ENCODE peak calls at places on chromosomes 16 and 17, in nine cellular contexts. One of them, this sample, is unnamed.
A peak's percentile ranks its signal among the peaks of the same experiment; 100 is the strongest.

GRCh38 chr17:33290156-33290697 is 2.9 kb downstream of the ASIC2 start:
- DNase-seq in hepatocyte: no peak
- DNase-seq in suprapubic skin: no peak
- DNase-seq in prostate gland: no peak
- DNase-seq in CD8-positive, alpha-beta memory T cell: no peak
- DNase-seq in GM23248: no peak
- DNase-seq in A549: no peak
- DNase-seq in ovary: no peak
- DNase-seq in BE2C: no peak
- DNase-seq in this sample: no peak

GRCh38 chr17:73759324-73760185 is 115.3 kb upstream of the SDK2 start:
- DNase-seq in hepatocyte: no peak
- DNase-seq in suprapubic skin: no peak
- DNase-seq in prostate gland: no peak
- DNase-seq in CD8-positive, alpha-beta memory T cell: no peak
- DNase-seq in GM23248: no peak
- DNase-seq in A549: no peak
- DNase-seq in ovary: no peak
- DNase-seq in BE2C: peak; percentile 56
- DNase-seq in this sample: no peak

GRCh38 chr16:19884021-19884485 is 595 bp downstream of the GPRC5B start:
- DNase-seq in hepatocyte: peak; percentile 55
- DNase-seq in suprapubic skin: no peak
- DNase-seq in prostate gland: no peak
- DNase-seq in CD8-positive, alpha-beta memory T cell: no peak
- DNase-seq in GM23248: peak; percentile 20
- DNase-seq in A549: no peak
- DNase-seq in ovary: peak; percentile 47
- DNase-seq in BE2C: peak; percentile 16
- DNase-seq in this sample: peak; percentile 49

GRCh38 chr17:27415090-27415795 is 41.0 kb upstream of the KSR1 start:
- DNase-seq in hepatocyte: no peak
- DNase-seq in suprapubic skin: peak; percentile 40
- DNase-seq in prostate gland: peak; percentile 36
- DNase-seq in CD8-positive, alpha-beta memory T cell: no peak
- DNase-seq in GM23248: no peak
- DNase-seq in A549: no peak
- DNase-seq in ovary: no peak
- DNase-seq in BE2C: no peak
- DNase-seq in this sample: no peak

GRCh38 chr17:80005360-80006338 is 30.0 kb downstream of the TBC1D16 start:
- DNase-seq in hepatocyte: peak; percentile 80
- DNase-seq in suprapubic skin: no peak
- DNase-seq in prostate gland: no peak
- DNase-seq in CD8-positive, alpha-beta memory T cell: peak; percentile 66
- DNase-seq in GM23248: peak; percentile 51
- DNase-seq in A549: peak; percentile 97
- DNase-seq in ovary: no peak
- DNase-seq in BE2C: peak; percentile 63
- DNase-seq in this sample: peak; percentile 57

GRCh38 chr17:46783031-46783593 is 35.4 kb downstream of the WNT3 start:
- DNase-seq in hepatocyte: peak; percentile 80
- DNase-seq in suprapubic skin: no peak
- DNase-seq in prostate gland: no peak
- DNase-seq in CD8-positive, alpha-beta memory T cell: no peak
- DNase-seq in GM23248: no peak
- DNase-seq in A549: no peak
- DNase-seq in ovary: no peak
- DNase-seq in BE2C: no peak
- DNase-seq in this sample: peak; percentile 35

GRCh38 chr17:15124746-15125145 is 140.4 kb downstream of the PMP22 start:
- DNase-seq in hepatocyte: no peak
- DNase-seq in suprapubic skin: no peak
- DNase-seq in prostate gland: no peak
- DNase-seq in CD8-positive, alpha-beta memory T cell: no peak
- DNase-seq in GM23248: peak; percentile 16
- DNase-seq in A549: no peak
- DNase-seq in ovary: no peak
- DNase-seq in BE2C: no peak
- DNase-seq in this sample: no peak

GRCh38 chr16:75415169-75415908 is 18.0 kb downstream of the CFDP1 start:
- DNase-seq in hepatocyte: no peak
- DNase-seq in suprapubic skin: no peak
- DNase-seq in prostate gland: no peak
- DNase-seq in CD8-positive, alpha-beta memory T cell: no peak
- DNase-seq in GM23248: peak; percentile 59
- DNase-seq in A549: no peak
- DNase-seq in ovary: no peak
- DNase-seq in BE2C: no peak
- DNase-seq in this sample: no peak

GRCh38 chr17:3576970-3577369 is 19.4 kb upstream of the TRPV3 start:
- DNase-seq in hepatocyte: no peak
- DNase-seq in suprapubic skin: no peak
- DNase-seq in prostate gland: no peak
- DNase-seq in CD8-positive, alpha-beta memory T cell: no peak
- DNase-seq in GM23248: no peak
- DNase-seq in A549: no peak
- DNase-seq in ovary: no peak
- DNase-seq in BE2C: no peak
- DNase-seq in this sample: no peak

DNA sequence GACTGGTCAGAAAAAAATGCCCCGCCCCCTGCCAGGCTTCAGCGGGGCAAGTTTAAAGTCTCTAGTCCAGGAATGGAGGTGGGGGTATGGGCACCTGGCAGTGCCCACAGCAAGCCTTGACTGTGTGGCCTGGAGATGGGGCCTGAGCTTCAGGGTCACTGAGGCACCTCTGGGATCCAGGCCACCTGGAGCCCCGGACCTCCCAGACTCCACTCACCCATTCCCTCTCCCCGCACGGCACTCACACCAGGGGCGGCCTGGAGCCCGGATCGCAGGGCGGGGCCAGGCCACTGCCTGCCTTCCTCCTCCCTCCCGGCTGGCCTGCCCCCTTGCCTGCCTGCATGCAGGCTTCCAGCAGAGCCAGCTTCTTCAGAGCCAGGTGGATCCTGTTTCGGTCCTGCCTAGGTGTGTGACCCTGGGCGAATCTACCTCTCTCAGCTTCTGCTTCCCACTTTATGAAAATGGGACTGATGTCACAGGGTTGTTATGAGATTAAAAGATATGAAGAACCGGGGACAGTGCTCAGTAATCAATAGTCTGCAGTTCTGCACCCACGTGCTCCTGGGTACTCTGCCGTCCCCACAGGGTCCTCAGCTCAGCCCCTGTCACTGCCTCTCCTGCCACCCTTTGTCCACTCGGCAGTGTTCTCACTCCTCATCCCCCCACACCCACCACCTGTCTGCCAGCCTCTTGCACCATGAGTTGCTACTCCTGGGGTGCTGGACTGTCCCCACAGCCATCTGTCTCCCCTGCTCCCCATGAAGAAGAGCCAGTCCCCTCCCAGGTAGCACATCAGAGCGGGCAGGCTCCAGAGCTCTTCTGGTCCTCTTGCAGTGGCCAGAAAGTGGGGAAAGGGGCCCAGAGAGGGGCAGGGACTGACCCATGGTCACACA is 1.2 kb upstream of the TCAP start:
- DNase-seq in hepatocyte: peak; percentile 70
- DNase-seq in suprapubic skin: no peak
- DNase-seq in prostate gland: no peak
- DNase-seq in CD8-positive, alpha-beta memory T cell: no peak
- DNase-seq in GM23248: peak; percentile 48
- DNase-seq in A549: peak; percentile 88
- DNase-seq in ovary: no peak
- DNase-seq in BE2C: peak; percentile 37
- DNase-seq in this sample: no peak
- H3K4me3 ChIP-seq in hepatocyte: no peak overlapping the region
- H3K4me3 ChIP-seq in suprapubic skin: no peak overlapping the region
- H3K4me3 ChIP-seq in prostate gland: no peak overlapping the region
- H3K4me3 ChIP-seq in CD8-positive, alpha-beta memory T cell: no peak overlapping the region
- H3K4me3 ChIP-seq in GM23248: no peak overlapping the region
- H3K4me3 ChIP-seq in A549: peak overlapping the region; percentile 5
- H3K4me3 ChIP-seq in ovary: no peak overlapping the region
- H3K4me3 ChIP-seq in BE2C: no peak overlapping the region
- H3K4me3 ChIP-seq in this sample: no peak overlapping the region

GRCh38 chr17:83064732-83065659 is 14.4 kb upstream of the METRNL start:
- DNase-seq in hepatocyte: no peak
- DNase-seq in suprapubic skin: peak; percentile 84
- DNase-seq in prostate gland: peak; percentile 49
- DNase-seq in CD8-positive, alpha-beta memory T cell: no peak
- DNase-seq in GM23248: no peak
- DNase-seq in A549: no peak
- DNase-seq in ovary: peak; percentile 13
- DNase-seq in BE2C: peak; percentile 5
- DNase-seq in this sample: peak; percentile 80
- H3K4me1 ChIP-seq in hepatocyte: no peaks in the 10 kb centered on the region
- H3K4me1 ChIP-seq in suprapubic skin: peaks cover 23% of the 10 kb centered on the region
- H3K4me1 ChIP-seq in prostate gland: no peaks in the 10 kb centered on the region
- H3K4me1 ChIP-seq in CD8-positive, alpha-beta memory T cell: peaks cover 11% of the 10 kb centered on the region
- H3K4me1 ChIP-seq in GM23248: no peaks in the 10 kb centered on the region
- H3K4me1 ChIP-seq in A549: no peaks in the 10 kb centered on the region
- H3K4me1 ChIP-seq in ovary: peaks cover 3% of the 10 kb centered on the region
- H3K4me1 ChIP-seq in BE2C: no peaks in the 10 kb centered on the region
- H3K4me1 ChIP-seq in this sample: peaks cover 13% of the 10 kb centered on the region

DNA sequence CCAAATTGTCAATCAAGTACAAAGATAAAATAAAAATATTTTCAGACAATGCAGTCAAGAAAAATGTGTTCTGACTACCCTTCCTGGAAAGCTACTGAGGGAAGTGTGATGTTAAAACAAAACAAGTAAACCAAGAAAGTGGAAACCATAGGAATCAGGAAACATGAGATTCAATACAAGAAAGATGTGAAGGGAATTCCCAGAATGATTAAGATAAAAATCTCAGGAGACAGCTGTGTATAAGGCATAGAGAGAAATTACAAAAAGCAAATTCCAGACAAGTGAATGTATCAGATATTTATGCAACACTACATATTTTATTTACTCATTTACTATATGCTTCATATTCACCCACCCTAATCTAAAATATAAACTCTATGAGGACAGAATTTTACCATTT is 32.2 kb downstream of the TRIM37 start:
- DNase-seq in hepatocyte: no peak
- DNase-seq in suprapubic skin: no peak
- DNase-seq in prostate gland: no peak
- DNase-seq in CD8-positive, alpha-beta memory T cell: no peak
- DNase-seq in GM23248: peak; percentile 57
- DNase-seq in A549: no peak
- DNase-seq in ovary: no peak
- DNase-seq in BE2C: no peak
- DNase-seq in this sample: no peak
- H3K4me3 ChIP-seq in hepatocyte: no peak overlapping the region
- H3K4me3 ChIP-seq in suprapubic skin: no peak overlapping the region
- H3K4me3 ChIP-seq in prostate gland: no peak overlapping the region
- H3K4me3 ChIP-seq in CD8-positive, alpha-beta memory T cell: no peak overlapping the region
- H3K4me3 ChIP-seq in GM23248: no peak overlapping the region
- H3K4me3 ChIP-seq in A549: no peak overlapping the region
- H3K4me3 ChIP-seq in ovary: no peak overlapping the region
- H3K4me3 ChIP-seq in BE2C: no peak overlapping the region
- H3K4me3 ChIP-seq in this sample: no peak overlapping the region

DNA sequence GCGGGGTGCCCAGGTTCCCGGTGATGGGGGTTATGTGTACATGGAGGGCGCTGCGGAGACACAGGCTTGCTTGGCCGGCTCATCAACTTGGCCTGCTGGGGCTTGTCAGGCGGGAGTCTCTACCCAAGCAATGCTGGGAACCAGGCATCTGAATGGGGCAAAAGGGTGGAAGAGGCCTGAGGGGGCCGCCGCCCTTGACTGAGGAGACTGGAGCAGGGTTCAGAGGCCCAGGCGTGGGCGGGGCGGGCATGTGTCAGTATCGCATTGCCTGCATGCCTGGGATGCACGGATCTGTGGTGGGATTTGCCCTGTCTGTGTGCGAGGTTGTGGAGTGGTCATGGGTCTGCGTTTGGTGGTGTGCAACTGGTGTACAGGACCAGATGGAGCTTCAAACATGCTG is 21.1 kb downstream of the ARHGAP23 start:
- DNase-seq in hepatocyte: peak; percentile 76
- DNase-seq in suprapubic skin: no peak
- DNase-seq in prostate gland: peak; percentile 64
- DNase-seq in CD8-positive, alpha-beta memory T cell: no peak
- DNase-seq in GM23248: peak; percentile 27
- DNase-seq in A549: no peak
- DNase-seq in ovary: no peak
- DNase-seq in BE2C: no peak
- DNase-seq in this sample: no peak
- H3K4me1 ChIP-seq in hepatocyte: peaks cover 58% of the 10 kb centered on the region
- H3K4me1 ChIP-seq in suprapubic skin: peaks cover 62% of the 10 kb centered on the region
- H3K4me1 ChIP-seq in prostate gland: no peaks in the 10 kb centered on the region
- H3K4me1 ChIP-seq in CD8-positive, alpha-beta memory T cell: no peaks in the 10 kb centered on the region
- H3K4me1 ChIP-seq in GM23248: peaks cover 58% of the 10 kb centered on the region
- H3K4me1 ChIP-seq in A549: peaks cover 66% of the 10 kb centered on the region
- H3K4me1 ChIP-seq in ovary: peaks cover 13% of the 10 kb centered on the region
- H3K4me1 ChIP-seq in BE2C: peaks cover 7% of the 10 kb centered on the region
- H3K4me1 ChIP-seq in this sample: no peaks in the 10 kb centered on the region

DNA sequence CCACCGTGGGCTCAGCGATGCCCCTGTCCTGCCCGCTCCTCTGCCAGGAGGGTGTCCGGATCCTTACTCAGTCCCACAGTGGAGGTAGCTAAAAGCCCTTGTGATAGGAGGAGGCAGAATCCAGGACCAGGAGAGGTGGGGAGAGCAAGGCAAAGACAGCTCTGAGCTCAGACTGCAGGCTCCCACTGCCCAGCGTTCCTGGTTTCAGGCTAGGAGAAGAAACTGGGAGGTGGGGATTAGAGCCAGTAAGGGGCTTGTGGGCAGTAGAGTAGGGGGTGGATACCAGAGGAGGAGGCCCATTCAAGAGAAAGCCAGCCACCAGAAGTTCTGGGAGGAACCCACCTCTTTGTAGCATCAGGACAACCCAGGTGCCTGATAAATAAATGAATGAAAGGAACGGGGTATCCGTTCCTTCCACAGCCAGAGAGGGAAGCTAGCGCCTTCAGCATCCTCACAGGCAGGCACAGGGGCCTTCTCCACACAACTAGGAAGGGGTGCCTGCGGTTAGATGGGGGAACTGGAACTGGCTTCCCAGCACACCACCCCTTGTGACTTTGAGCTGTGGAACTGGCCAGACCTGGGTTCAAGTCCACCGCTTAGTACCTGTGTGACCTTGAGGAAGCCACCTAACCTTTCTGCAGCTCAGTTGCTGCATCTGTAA is 2.3 kb downstream of the IL21R start:
- DNase-seq in hepatocyte: no peak
- DNase-seq in suprapubic skin: no peak
- DNase-seq in prostate gland: no peak
- DNase-seq in CD8-positive, alpha-beta memory T cell: peak; percentile 17
- DNase-seq in GM23248: no peak
- DNase-seq in A549: no peak
- DNase-seq in ovary: no peak
- DNase-seq in BE2C: no peak
- DNase-seq in this sample: no peak
- H3K4me3 ChIP-seq in hepatocyte: no peak overlapping the region
- H3K4me3 ChIP-seq in suprapubic skin: no peak overlapping the region
- H3K4me3 ChIP-seq in prostate gland: no peak overlapping the region
- H3K4me3 ChIP-seq in CD8-positive, alpha-beta memory T cell: peak overlapping the region; percentile 98
- H3K4me3 ChIP-seq in GM23248: no peak overlapping the region
- H3K4me3 ChIP-seq in A549: no peak overlapping the region
- H3K4me3 ChIP-seq in ovary: no peak overlapping the region
- H3K4me3 ChIP-seq in BE2C: no peak overlapping the region
- H3K4me3 ChIP-seq in this sample: no peak overlapping the region

DNA sequence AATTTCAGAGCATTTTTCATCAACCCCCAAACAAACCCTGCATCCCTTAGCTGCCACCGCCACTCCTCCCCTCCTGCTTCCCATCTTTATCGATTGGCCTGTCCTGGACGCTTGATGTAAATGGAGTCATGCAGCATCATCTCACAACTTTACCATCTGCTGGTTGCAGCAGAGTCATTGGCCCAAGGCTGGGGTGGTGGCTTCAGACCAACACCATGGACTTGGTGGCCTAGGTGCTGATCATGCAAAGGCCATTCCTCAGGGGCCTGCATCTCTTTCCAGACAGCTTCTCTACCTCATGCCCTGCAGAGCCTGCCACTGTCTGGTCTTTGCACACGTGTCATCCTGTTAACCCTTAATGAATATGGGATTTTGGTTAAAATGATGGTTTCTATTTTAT is 73.4 kb downstream of the MPRIP start:
- DNase-seq in hepatocyte: no peak
- DNase-seq in suprapubic skin: no peak
- DNase-seq in prostate gland: no peak
- DNase-seq in CD8-positive, alpha-beta memory T cell: no peak
- DNase-seq in GM23248: no peak
- DNase-seq in A549: no peak
- DNase-seq in ovary: no peak
- DNase-seq in BE2C: no peak
- DNase-seq in this sample: no peak
- H3K4me1 ChIP-seq in hepatocyte: peaks cover 13% of the 10 kb centered on the region
- H3K4me1 ChIP-seq in suprapubic skin: peaks cover 65% of the 10 kb centered on the region
- H3K4me1 ChIP-seq in prostate gland: peaks cover 7% of the 10 kb centered on the region
- H3K4me1 ChIP-seq in CD8-positive, alpha-beta memory T cell: peaks cover 68% of the 10 kb centered on the region
- H3K4me1 ChIP-seq in GM23248: peaks cover 26% of the 10 kb centered on the region
- H3K4me1 ChIP-seq in A549: peaks cover 87% of the 10 kb centered on the region
- H3K4me1 ChIP-seq in ovary: peaks cover 46% of the 10 kb centered on the region
- H3K4me1 ChIP-seq in BE2C: no peaks in the 10 kb centered on the region
- H3K4me1 ChIP-seq in this sample: peaks cover 65% of the 10 kb centered on the region